ENCODE peak calls at places on chromosomes 2 and 18, in six cellular contexts. S is aorta; V is astrocyte; H is tibial artery; N is transverse colon; L is CD8-positive, alpha-beta memory T cell. E is an unnamed sample.

GRCh38 chr2:113324684-113325160 is 46.0 kb upstream of the PAX8 start:
- DNase-seq in S (no peak), H (no peak), N (peak; percentile 58), L (no peak), V (peak; percentile 55), E (peak; percentile 70)

GRCh38 chr2:130813722-130814121 is 23.0 kb upstream of the ARHGEF4 start:
- DNase-seq in H (no peak), S (no peak), L (no peak), N (no peak), V (no peak), E (no peak)

GRCh38 chr2:239116456-239117246 is 268.8 kb downstream of the TWIST2 start:
- DNase-seq in L (no peak), S (no peak), H (no peak), N (no peak), V (peak; percentile 45), E (peak; percentile 58)

GRCh38 chr2:197857708-197858107 is 53.3 kb downstream of the PLCL1 start:
- DNase-seq in V (no peak), S (no peak), N (no peak), H (no peak), L (no peak), E (no peak)

GRCh38 chr2:55242617-55243016 is 10.1 kb downstream of the RPS27A start:
- DNase-seq in N (no peak), H (no peak), L (no peak), S (no peak), V (no peak), E (no peak)

GRCh38 chr2:27762951-27763906 is 8.3 kb upstream of the MRPL33 start:
- DNase-seq in S (no peak), V (peak; percentile 66), N (no peak), H (no peak), L (no peak), E (no peak)

GRCh38 chr2:227411990-227412350 is 24.2 kb upstream of the SCYGR1 start:
- DNase-seq in N (no peak), L (no peak), H (no peak), S (no peak), V (peak; percentile 35), E (no peak)

GRCh38 chr18:5490753-5491240 is 53.0 kb downstream of the EPB41L3 start:
- DNase-seq in V (no peak), N (no peak), L (no peak), S (no peak), H (no peak), E (no peak)

GRCh38 chr2:161122772-161123530 is 37.3 kb upstream of the TANK start:
- DNase-seq in H (no peak), S (peak; percentile 56), V (peak; percentile 93), N (peak; percentile 49), L (no peak), E (peak; percentile 74)

GRCh38 chr18:48629730-48630324 is 91.0 kb downstream of the CTIF start:
- DNase-seq in L (no peak), V (peak; percentile 99), N (no peak), H (peak; percentile 25), S (no peak), E (peak; percentile 76)

GRCh38 chr2:68491582-68491981 is 24.2 kb downstream of the APLF start:
- DNase-seq in H (no peak), V (no peak), N (no peak), S (no peak), L (no peak), E (no peak)

GRCh38 chr18:58490238-58490637 is 138.7 kb downstream of the ALPK2 start:
- DNase-seq in H (no peak), N (peak; percentile 59), S (no peak), L (no peak), V (no peak), E (no peak)

GRCh38 chr18:9787716-9788115 is 79.6 kb downstream of the RAB31 start:
- DNase-seq in L (no peak), S (no peak), H (no peak), V (peak; percentile 86), N (no peak), E (peak; percentile 48)

GRCh38 chr2:31889044-31889443 is 121.8 kb downstream of the MEMO1 start:
- DNase-seq in N (no peak), L (no peak), V (no peak), S (no peak), H (no peak), E (no peak)

GRCh38 chr18:7272268-7273049 is 41.6 kb downstream of the LRRC30 start:
- DNase-seq in S (peak; percentile 78), H (peak; percentile 80), N (peak; percentile 37), L (no peak), V (peak; percentile 56), E (peak; percentile 47)

GRCh38 chr2:162967826-162968225 is 129.3 kb upstream of the KCNH7 start:
- DNase-seq in S (no peak), H (no peak), V (no peak), L (no peak), N (no peak), E (no peak)

GRCh38 chr18:54923339-54923956 is 35.8 kb downstream of the CCDC68 start:
- DNase-seq in L (no peak), H (no peak), S (no peak), N (no peak), V (no peak), E (no peak)

GRCh38 chr2:240930631-240931318 is 24.6 kb downstream of the CROCC2 start:
- DNase-seq in N (peak; percentile 5), V (no peak), S (no peak), L (no peak), H (peak; percentile 60), E (no peak)

GRCh38 chr2:6183231-6183630 is 491.0 kb downstream of the SOX11 start:
- DNase-seq in S (no peak), L (no peak), N (no peak), V (no peak), H (no peak), E (no peak)

GRCh38 chr2:202721621-202722020 is 86.9 kb downstream of the FAM117B start:
- DNase-seq in S (no peak), V (peak; percentile 65), L (no peak), N (no peak), H (no peak), E (peak; percentile 34)

GRCh38 chr2:133109772-133110171 is 439.8 kb upstream of the LYPD1 start:
- DNase-seq in N (no peak), L (no peak), S (no peak), H (no peak), V (peak; percentile 71), E (peak; percentile 79)

GRCh38 chr2:109239720-109240119 is 110.7 kb downstream of the SH3RF3 start:
- DNase-seq in H (no peak), S (no peak), V (peak; percentile 81), L (no peak), N (no peak), E (peak; percentile 42)

GRCh38 chr2:48572797-48573196 is 42.8 kb downstream of the STON1 start:
- DNase-seq in N (no peak), V (no peak), L (no peak), H (no peak), S (no peak), E (no peak)

GRCh38 chr2:217066510-217067270 is 206.8 kb upstream of the TNP1 start:
- DNase-seq in H (no peak), N (peak; percentile 33), S (no peak), V (no peak), L (no peak), E (no peak)

GRCh38 chr2:225411452-225411851 is 11.9 kb downstream of the NYAP2 start:
- DNase-seq in N (no peak), L (no peak), V (no peak), S (no peak), H (no peak), E (no peak)

GRCh38 chr18:5393779-5394178 is 98.3 kb upstream of the ZBTB14 start:
- DNase-seq in H (no peak), N (no peak), L (no peak), S (no peak), V (peak; percentile 64), E (peak; percentile 11)

GRCh38 chr18:51614033-51614432 is 416.6 kb upstream of the MEX3C start:
- DNase-seq in N (no peak), L (no peak), H (no peak), S (no peak), V (peak; percentile 78), E (peak; percentile 96)

GRCh38 chr2:223945755-223946154 is 620 bp upstream of the WDFY1 start:
- DNase-seq in V (no peak), L (no peak), N (no peak), S (no peak), H (no peak), E (no peak)
- H3K27ac ChIP-seq in V (no peak overlapping the region), L (peak overlapping the region; percentile 66), N (no peak overlapping the region), S (no peak overlapping the region), H (no peak overlapping the region), E (no peak overlapping the region)

GRCh38 chr2:8573234-8573941 is 108.5 kb upstream of the ID2 start:
- DNase-seq in S (no peak), N (no peak), H (no peak), L (no peak), V (no peak), E (no peak)
- H3K4me1 ChIP-seq in S (no peaks in the 10 kb centered on the region), N (peaks cover 11% of the 10 kb centered on the region), H (peaks cover 13% of the 10 kb centered on the region), L (peaks cover 28% of the 10 kb centered on the region), V (peaks cover 14% of the 10 kb centered on the region), E (no peaks in the 10 kb centered on the region)

GRCh38 chr2:98748303-98749052 is 17.5 kb upstream of the MGAT4A start:
- DNase-seq in V (no peak), H (no peak), S (no peak), N (no peak), L (no peak), E (no peak)

GRCh38 chr2:98746426-98746825 is 15.5 kb upstream of the MGAT4A start:
- DNase-seq in N (no peak), V (no peak), L (no peak), S (no peak), H (no peak), E (no peak)

GRCh38 chr2:98750593-98751282 is 19.8 kb upstream of the MGAT4A start:
- DNase-seq in H (no peak), V (no peak), L (no peak), S (no peak), N (no peak), E (no peak)

GRCh38 chr2:98747888-98748287 is 17.0 kb upstream of the MGAT4A start:
- DNase-seq in L (no peak), H (no peak), N (no peak), S (no peak), V (no peak), E (no peak)

DNA sequence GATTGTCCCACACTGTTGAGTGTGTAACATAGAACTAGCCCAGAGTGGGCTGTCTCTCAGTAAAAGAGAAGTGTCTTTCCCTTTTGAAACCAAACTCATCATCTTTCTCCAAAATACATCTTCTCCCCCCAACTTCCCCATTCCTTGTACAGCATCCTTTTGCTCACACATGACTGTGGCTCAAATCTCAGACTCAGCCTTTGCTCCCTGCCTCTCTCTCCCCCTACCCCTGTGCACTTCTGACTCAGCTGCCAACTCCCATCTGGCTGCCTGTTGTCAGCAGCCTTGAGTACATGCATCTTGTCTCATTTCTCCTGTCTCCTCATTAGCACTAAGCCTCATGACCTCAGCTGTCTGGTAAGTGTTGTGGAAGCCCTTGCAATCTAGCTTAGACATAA is 18.1 kb upstream of the MGAT4A start:
- DNase-seq in L (no peak), N (peak; percentile 26), S (peak; percentile 84), H (peak; percentile 76), V (no peak), E (no peak)
- H3K27ac ChIP-seq in L (no peak overlapping the region), N (no peak overlapping the region), S (no peak overlapping the region), H (no peak overlapping the region), V (no peak overlapping the region), E (no peak overlapping the region)

DNA sequence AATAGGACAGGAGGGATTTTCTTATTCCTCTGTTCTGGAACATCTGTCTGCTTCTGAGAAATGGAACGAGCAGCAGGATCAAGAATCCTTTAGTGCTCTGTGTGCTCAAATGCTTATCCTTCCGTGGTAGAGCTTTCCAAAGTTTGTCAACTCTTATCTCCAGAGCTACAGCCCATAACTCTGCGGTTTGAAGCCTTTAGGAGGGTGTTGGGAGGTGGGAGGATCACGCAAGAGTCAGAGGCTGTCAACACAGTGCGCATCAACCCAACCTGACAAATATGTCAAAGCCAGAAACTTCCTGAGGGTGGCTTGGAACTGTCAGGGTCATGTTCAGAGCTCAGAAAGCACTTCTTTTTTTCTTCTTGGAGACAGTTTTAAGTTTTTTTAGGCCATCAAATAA is 95.9 kb downstream of the CRIM1 start:
- DNase-seq in H (no peak), S (no peak), V (peak; percentile 83), L (no peak), N (no peak), E (no peak)
- H3K4me1 ChIP-seq in H (peaks cover 78% of the 10 kb centered on the region), S (peaks cover 40% of the 10 kb centered on the region), V (peaks cover 78% of the 10 kb centered on the region), L (no peaks in the 10 kb centered on the region), N (peaks cover 18% of the 10 kb centered on the region), E (peaks cover 35% of the 10 kb centered on the region)